ENCODE peak calls at places on chromosomes 16 and 17, in six cellular contexts. B, W, D, F, J and C are unnamed samples.

GRCh38 chr17:40559016-40559853 is 6.0 kb downstream of the CCR7 start:
- DNase-seq in B (peak), W (no peak), J (no peak), D (peak), F (no peak), C (no peak)

GRCh38 chr16:13680021-13680672 is 239.8 kb upstream of the ERCC4 start:
- DNase-seq in D (no peak), F (no peak), B (no peak), J (no peak), W (no peak), C (no peak)

GRCh38 chr16:86581458-86581857 is 3.1 kb downstream of the FOXL1 start:
- DNase-seq in F (no peak), W (no peak), J (no peak), D (no peak), B (no peak), C (no peak)

GRCh38 chr17:56679148-56679766 is 85.8 kb downstream of the NOG start:
- DNase-seq in B (no peak), D (no peak), W (no peak), J (peak), F (no peak), C (no peak)

GRCh38 chr17:59366040-59366757 is 34.7 kb downstream of the YPEL2 start:
- DNase-seq in W (no peak), F (no peak), J (no peak), B (peak), D (no peak), C (no peak)

GRCh38 chr16:49921791-49922456 is 66.0 kb upstream of the ZNF423 start:
- DNase-seq in D (peak), B (peak), J (no peak), F (peak), W (peak), C (peak)

GRCh38 chr17:77862890-77863813 is 95.4 kb upstream of the TNRC6C start:
- DNase-seq in F (no peak), J (peak), W (no peak), D (no peak), B (no peak), C (no peak)

GRCh38 chr17:50954641-50955121 is 88.5 kb upstream of the TOB1 start:
- DNase-seq in B (no peak), J (no peak), F (no peak), D (no peak), W (no peak), C (no peak)